ENCODE peak calls at places on chromosomes 2 and 18, in five cellular contexts. One of them, this sample, is unnamed.
A peak's percentile ranks its signal among the peaks of the same experiment; 100 is the strongest.

GRCh38 chr2:109660046-109660860 is 46.1 kb downstream of the SOWAHC start:
- DNase-seq in neural progenitor cell: no peak
- DNase-seq in HCT116: no peak
- DNase-seq in MM.1S: peak; percentile 7
- DNase-seq in PC-3: no peak
- DNase-seq in this sample: no peak

GRCh38 chr2:35114765-35115164 is 1240.8 kb upstream of the CRIM1 start:
- DNase-seq in neural progenitor cell: peak; percentile 35
- DNase-seq in HCT116: no peak
- DNase-seq in MM.1S: peak; percentile 60
- DNase-seq in PC-3: peak; percentile 34
- DNase-seq in this sample: no peak

GRCh38 chr2:220154243-220154642 is 526.8 kb downstream of the SLC4A3 start:
- DNase-seq in neural progenitor cell: no peak
- DNase-seq in HCT116: no peak
- DNase-seq in MM.1S: no peak
- DNase-seq in PC-3: no peak
- DNase-seq in this sample: no peak

GRCh38 chr18:27449104-27449503 is 264.0 kb upstream of the CHST9 start:
- DNase-seq in neural progenitor cell: no peak
- DNase-seq in HCT116: no peak
- DNase-seq in MM.1S: no peak
- DNase-seq in PC-3: no peak
- DNase-seq in this sample: no peak

GRCh38 chr18:12038082-12038660 is 55.5 kb upstream of the ANKRD62 start:
- DNase-seq in neural progenitor cell: peak; percentile 54
- DNase-seq in HCT116: no peak
- DNase-seq in MM.1S: no peak
- DNase-seq in PC-3: no peak
- DNase-seq in this sample: peak; percentile 78

GRCh38 chr2:236179653-236180500 is 11.7 kb upstream of the GBX2 start:
- DNase-seq in neural progenitor cell: peak; percentile 52
- DNase-seq in HCT116: no peak
- DNase-seq in MM.1S: no peak
- DNase-seq in PC-3: peak; percentile 56
- DNase-seq in this sample: peak; percentile 62

GRCh38 chr18:9094307-9095226 is 7.9 kb upstream of the NDUFV2 start:
- DNase-seq in neural progenitor cell: no peak
- DNase-seq in HCT116: no peak
- DNase-seq in MM.1S: no peak
- DNase-seq in PC-3: peak; percentile 84
- DNase-seq in this sample: peak; percentile 82

GRCh38 chr18:78602430-78602829 is 377.2 kb upstream of the SALL3 start:
- DNase-seq in neural progenitor cell: no peak
- DNase-seq in HCT116: no peak
- DNase-seq in MM.1S: no peak
- DNase-seq in PC-3: no peak
- DNase-seq in this sample: no peak

GRCh38 chr2:24577481-24577880 is 86.4 kb downstream of the NCOA1 start:
- DNase-seq in neural progenitor cell: no peak
- DNase-seq in HCT116: no peak
- DNase-seq in MM.1S: no peak
- DNase-seq in PC-3: no peak
- DNase-seq in this sample: peak; percentile 3

GRCh38 chr2:19198376-19198775 is 160.0 kb downstream of the OSR1 start:
- DNase-seq in neural progenitor cell: no peak
- DNase-seq in HCT116: no peak
- DNase-seq in MM.1S: no peak
- DNase-seq in PC-3: no peak
- DNase-seq in this sample: no peak

GRCh38 chr2:633371-633770 is 43.8 kb downstream of the TMEM18 start:
- DNase-seq in neural progenitor cell: no peak
- DNase-seq in HCT116: no peak
- DNase-seq in MM.1S: no peak
- DNase-seq in PC-3: no peak
- DNase-seq in this sample: no peak

GRCh38 chr2:12066986-12067385 is 320.6 kb downstream of the LPIN1 start:
- DNase-seq in neural progenitor cell: no peak
- DNase-seq in HCT116: no peak
- DNase-seq in MM.1S: no peak
- DNase-seq in PC-3: no peak
- DNase-seq in this sample: no peak

GRCh38 chr2:222819722-222820333 is 41.0 kb upstream of the ACSL3 start:
- DNase-seq in neural progenitor cell: no peak
- DNase-seq in HCT116: no peak
- DNase-seq in MM.1S: no peak
- DNase-seq in PC-3: peak; percentile 27
- DNase-seq in this sample: peak; percentile 67

GRCh38 chr2:238908960-238909951 is 61.4 kb downstream of the TWIST2 start:
- DNase-seq in neural progenitor cell: peak; percentile 49
- DNase-seq in HCT116: no peak
- DNase-seq in MM.1S: no peak
- DNase-seq in PC-3: no peak
- DNase-seq in this sample: peak; percentile 78

GRCh38 chr2:62596061-62596658 is 90.2 kb upstream of the TMEM17 start:
- DNase-seq in neural progenitor cell: no peak
- DNase-seq in HCT116: no peak
- DNase-seq in MM.1S: no peak
- DNase-seq in PC-3: peak; percentile 59
- DNase-seq in this sample: peak; percentile 90
- TF ChIP-seq EZH2phosphoT487 in neural progenitor cell: no peak
- TF ChIP-seq EZH2phosphoT487 in HCT116: no peak
- TF ChIP-seq EZH2phosphoT487 in MM.1S: no peak
- TF ChIP-seq EZH2phosphoT487 in PC-3: no peak
- TF ChIP-seq EZH2phosphoT487 in this sample: peak; percentile 87

GRCh38 chr2:161415041-161415440 is 1.1 kb upstream of the TBR1 start:
- DNase-seq in neural progenitor cell: peak; percentile 36
- DNase-seq in HCT116: no peak
- DNase-seq in MM.1S: no peak
- DNase-seq in PC-3: peak; percentile 31
- DNase-seq in this sample: peak; percentile 14
- TF ChIP-seq EZH2 in neural progenitor cell: no peak
- TF ChIP-seq EZH2 in HCT116: no peak
- TF ChIP-seq EZH2 in MM.1S: no peak
- TF ChIP-seq EZH2 in PC-3: no peak
- TF ChIP-seq EZH2 in this sample: peak; percentile 82

GRCh38 chr2:241354668-241355658 is 1.1 kb upstream of the FARP2 start:
- DNase-seq in neural progenitor cell: peak; percentile 87
- DNase-seq in HCT116: peak; percentile 81
- DNase-seq in MM.1S: peak; percentile 74
- DNase-seq in PC-3: peak; percentile 66
- DNase-seq in this sample: peak; percentile 36
- TF ChIP-seq EZH2phosphoT487 in neural progenitor cell: no peak
- TF ChIP-seq EZH2phosphoT487 in HCT116: no peak
- TF ChIP-seq EZH2phosphoT487 in MM.1S: no peak
- TF ChIP-seq EZH2phosphoT487 in PC-3: no peak
- TF ChIP-seq EZH2phosphoT487 in this sample: no peak

DNA sequence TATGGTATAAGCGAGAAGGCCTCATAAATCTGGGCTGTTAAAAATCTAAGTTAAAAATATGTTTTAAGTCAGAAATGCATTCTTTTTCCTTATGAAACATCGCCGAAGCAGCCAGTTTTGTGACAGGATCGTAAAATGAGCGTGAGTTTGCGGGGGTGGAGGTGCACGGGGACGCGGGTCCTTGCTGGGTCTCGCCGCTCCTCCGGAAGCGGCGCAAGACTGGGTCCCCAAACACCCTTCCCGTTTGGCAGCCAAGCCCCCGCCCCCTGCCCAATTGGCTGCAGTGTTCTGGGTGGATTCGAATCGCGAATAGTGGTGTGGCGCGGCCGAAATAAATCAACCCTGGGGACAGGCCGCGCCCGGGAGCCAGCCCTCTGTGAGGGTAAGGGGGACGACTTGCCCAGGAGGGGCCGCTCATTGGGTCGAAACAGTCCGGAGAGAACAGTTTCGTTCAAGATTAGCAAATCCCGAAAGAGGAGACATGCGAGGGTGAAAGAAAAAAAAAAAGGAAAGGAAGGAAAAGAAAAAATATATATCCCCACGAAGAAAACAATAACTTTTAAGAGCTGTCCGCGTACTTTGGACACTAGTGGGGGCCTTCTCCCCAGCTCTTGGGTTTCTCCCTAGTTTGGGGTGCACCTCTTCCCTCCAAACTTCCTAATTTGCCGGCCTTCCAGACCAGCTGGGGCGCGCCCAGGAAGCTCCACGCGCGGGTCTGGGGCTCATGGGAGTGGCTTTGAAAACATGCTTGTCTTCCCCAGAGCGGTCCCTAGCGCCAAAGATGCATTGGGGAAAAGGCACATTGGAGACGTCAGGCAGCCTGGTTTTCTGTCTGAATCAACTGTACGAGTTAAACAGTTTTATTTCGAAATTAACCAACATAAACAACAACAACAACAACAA is 3.1 kb upstream of the GATA6 start:
- DNase-seq in neural progenitor cell: peak; percentile 57
- DNase-seq in HCT116: no peak
- DNase-seq in MM.1S: no peak
- DNase-seq in PC-3: no peak
- DNase-seq in this sample: no peak
- TF ChIP-seq EZH2 in neural progenitor cell: peak; percentile 32
- TF ChIP-seq EZH2 in HCT116: no peak
- TF ChIP-seq EZH2 in MM.1S: no peak
- TF ChIP-seq EZH2 in PC-3: no peak
- TF ChIP-seq EZH2 in this sample: peak; percentile 75

DNA sequence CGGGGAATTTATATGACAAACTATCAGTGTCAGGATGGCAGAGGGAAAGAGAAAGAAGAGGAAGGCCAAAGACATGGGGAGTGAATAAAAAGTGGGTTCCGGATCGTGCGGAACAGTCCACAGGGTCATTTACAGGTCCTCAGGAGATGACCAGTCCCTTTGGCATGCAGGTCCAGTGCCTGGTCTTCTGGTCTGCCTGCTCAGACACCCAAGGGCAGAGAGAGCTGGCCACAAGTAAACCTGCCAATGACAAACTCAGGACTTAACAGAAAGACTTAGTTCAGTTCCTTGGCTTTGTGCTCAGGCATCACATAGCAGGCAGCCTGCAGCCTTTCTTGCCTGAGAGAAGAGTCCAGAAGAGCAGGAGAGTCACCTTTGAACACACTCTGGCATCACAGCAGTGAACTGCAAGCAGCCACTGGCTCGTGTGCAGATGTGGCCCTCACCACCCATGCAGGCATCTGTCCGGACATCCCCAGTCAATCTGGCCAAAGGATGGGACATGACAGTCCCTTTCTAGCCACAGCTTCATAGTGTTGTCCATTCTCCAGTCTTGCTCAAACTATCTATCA is 14.0 kb downstream of the TMEM127 start:
- DNase-seq in neural progenitor cell: peak; percentile 73
- DNase-seq in HCT116: peak; percentile 61
- DNase-seq in MM.1S: no peak
- DNase-seq in PC-3: peak; percentile 70
- DNase-seq in this sample: peak; percentile 81
- TF ChIP-seq EZH2phosphoT487 in neural progenitor cell: no peak
- TF ChIP-seq EZH2phosphoT487 in HCT116: no peak
- TF ChIP-seq EZH2phosphoT487 in MM.1S: no peak
- TF ChIP-seq EZH2phosphoT487 in PC-3: no peak
- TF ChIP-seq EZH2phosphoT487 in this sample: no peak

GRCh38 chr2:45168731-45169338 is 159.6 kb upstream of the SIX2 start:
- DNase-seq in neural progenitor cell: peak; percentile 71
- DNase-seq in HCT116: no peak
- DNase-seq in MM.1S: peak; percentile 47
- DNase-seq in PC-3: peak; percentile 61
- DNase-seq in this sample: peak; percentile 46

GRCh38 chr2:45170976-45171514 is 161.8 kb upstream of the SIX2 start:
- DNase-seq in neural progenitor cell: no peak
- DNase-seq in HCT116: no peak
- DNase-seq in MM.1S: no peak
- DNase-seq in PC-3: peak; percentile 63
- DNase-seq in this sample: no peak

GRCh38 chr2:45169339-45170190 is 160.3 kb upstream of the SIX2 start:
- DNase-seq in neural progenitor cell: peak; percentile 68
- DNase-seq in HCT116: no peak
- DNase-seq in MM.1S: peak; percentile 35
- DNase-seq in PC-3: peak; percentile 39
- DNase-seq in this sample: peak; percentile 58

GRCh38 chr2:45167885-45168284 is 158.6 kb upstream of the SIX2 start:
- DNase-seq in neural progenitor cell: peak; percentile 30
- DNase-seq in HCT116: no peak
- DNase-seq in MM.1S: no peak
- DNase-seq in PC-3: no peak
- DNase-seq in this sample: no peak

DNA sequence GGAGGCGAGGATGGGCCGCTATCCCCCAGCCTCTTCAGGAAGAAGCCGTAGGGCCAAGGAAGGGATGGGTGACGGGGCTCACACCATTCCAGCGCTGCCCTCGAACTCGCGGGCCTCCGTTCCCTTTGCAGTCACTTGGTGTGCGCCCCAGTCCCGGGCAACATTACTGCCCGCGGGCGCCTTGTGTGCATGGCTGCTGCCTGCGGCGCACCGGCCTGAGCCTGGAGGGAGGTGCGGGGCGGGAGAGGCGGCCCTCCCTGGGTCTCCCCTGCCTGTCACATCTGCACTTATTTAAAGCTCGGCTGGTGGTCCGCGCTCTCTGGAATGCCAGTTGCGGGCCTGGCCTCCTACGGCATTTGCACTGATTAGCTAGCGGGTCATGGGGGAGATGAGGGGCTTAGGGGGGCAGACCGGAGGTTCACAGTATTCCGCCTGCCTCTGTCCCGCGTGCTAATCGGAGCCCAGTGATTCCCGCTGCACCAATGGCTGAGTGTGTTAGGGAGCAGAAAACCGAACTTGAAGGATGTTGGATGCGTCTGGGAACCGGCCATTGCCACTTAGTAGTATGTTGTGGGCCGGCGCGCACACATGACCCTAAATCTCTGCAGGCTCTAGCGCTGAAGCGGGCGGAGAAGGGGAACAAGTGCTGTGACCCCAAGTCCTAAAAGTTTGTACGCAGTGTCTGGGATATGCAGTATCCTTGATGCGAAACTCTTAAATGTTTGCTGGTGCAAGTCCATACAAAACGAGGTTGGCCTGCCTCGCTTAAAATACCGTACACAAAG is 161.1 kb upstream of the SIX2 start:
- DNase-seq in neural progenitor cell: peak; percentile 84
- DNase-seq in HCT116: no peak
- DNase-seq in MM.1S: no peak
- DNase-seq in PC-3: no peak
- DNase-seq in this sample: no peak
- TF ChIP-seq EZH2 in neural progenitor cell: peak; percentile 87
- TF ChIP-seq EZH2 in HCT116: no peak
- TF ChIP-seq EZH2 in MM.1S: no peak
- TF ChIP-seq EZH2 in PC-3: no peak
- TF ChIP-seq EZH2 in this sample: no peak